ENCODE peak calls at places on chromosomes 2 and 18, in six cellular contexts. J is NCI-H748 treated with DMSO at 0.1 percent for 48 hours, V is Right ventricle myocardium inferior, C is NCI-H1436, P is spleen, L is nucleus accumbens. A is an unnamed sample.

GRCh38 chr2:69102234-69102633 is 89.3 kb downstream of the ANTXR1 start:
- DNase-seq in J (no peak), V (no peak), C (no peak), P (no peak), L (no peak), A (no peak)

GRCh38 chr18:57352271-57352701 is at the start of gene ST8SIA3:
- DNase-seq in J (no peak), V (no peak), C (peak), P (no peak), L (no peak), A (peak)

GRCh38 chr18:77297919-77298571 is 48.4 kb downstream of the GALR1 start:
- DNase-seq in J (no peak), V (no peak), C (no peak), P (no peak), L (no peak), A (no peak)

GRCh38 chr2:173571887-173572680 is 217.4 kb downstream of the CDCA7 start:
- DNase-seq in J (no peak), V (no peak), C (peak), P (no peak), L (no peak), A (no peak)

GRCh38 chr2:196500686-196501431 is 138.7 kb upstream of the CCDC150 start:
- DNase-seq in J (no peak), V (no peak), C (no peak), P (no peak), L (no peak), A (no peak)

GRCh38 chr2:200812122-200813022 is 662 bp downstream of the BZW1 start:
- DNase-seq in J (no peak), V (peak), C (peak), P (peak), L (peak), A (peak)

GRCh38 chr2:31704561-31705212 is 123.9 kb upstream of the SRD5A2 start:
- DNase-seq in J (no peak), V (no peak), C (no peak), P (no peak), L (no peak), A (no peak)

GRCh38 chr2:186848873-186849578 is at the start of gene ZSWIM2:
- DNase-seq in J (peak), V (peak), C (peak), P (peak), L (peak), A (peak)

GRCh38 chr2:11774600-11774999 is 28.2 kb downstream of the LPIN1 start:
- DNase-seq in J (no peak), V (no peak), C (no peak), P (no peak), L (no peak), A (no peak)

GRCh38 chr18:32358075-32358474 is 112.6 kb downstream of the GAREM1 start:
- DNase-seq in J (no peak), V (no peak), C (no peak), P (no peak), L (no peak), A (no peak)

GRCh38 chr2:142596334-142597088 is 281.0 kb upstream of the KYNU start:
- DNase-seq in J (no peak), V (no peak), C (no peak), P (no peak), L (no peak), A (no peak)

GRCh38 chr2:40716879-40717278 is 265.0 kb upstream of the SLC8A1 start:
- DNase-seq in J (no peak), V (no peak), C (no peak), P (no peak), L (no peak), A (no peak)

GRCh38 chr2:159226059-159226461 is 60.4 kb downstream of the WDSUB1 start:
- DNase-seq in J (no peak), V (no peak), C (peak), P (no peak), L (no peak), A (no peak)

GRCh38 chr2:238108423-238109201 is 8.5 kb downstream of the ESPNL start:
- DNase-seq in J (no peak), V (peak), C (peak), P (peak), L (no peak), A (no peak)

GRCh38 chr2:20185176-20186022 is 39.5 kb downstream of the SDC1 start:
- DNase-seq in J (no peak), V (peak), C (no peak), P (no peak), L (no peak), A (no peak)

GRCh38 chr2:85390941-85391669 is 19.1 kb downstream of the CAPG start:
- DNase-seq in J (no peak), V (no peak), C (no peak), P (peak), L (peak), A (no peak)

GRCh38 chr2:50444286-50444685 is 587.6 kb downstream of the NRXN1 start:
- DNase-seq in J (peak), V (no peak), C (peak), P (no peak), L (no peak), A (no peak)

GRCh38 chr2:37858197-37858711 is 66.8 kb upstream of the RMDN2 start:
- DNase-seq in J (no peak), V (no peak), C (no peak), P (no peak), L (no peak), A (no peak)

GRCh38 chr2:205957452-205958154 is 128.4 kb downstream of the INO80D start:
- DNase-seq in J (no peak), V (no peak), C (no peak), P (no peak), L (no peak), A (no peak)

GRCh38 chr2:200032895-200033294 is 77.5 kb downstream of the MAIP1 start:
- DNase-seq in J (no peak), V (no peak), C (no peak), P (no peak), L (no peak), A (no peak)

GRCh38 chr18:58871514-58872490 is 7.1 kb downstream of the ZNF532 start:
- DNase-seq in J (no peak), V (no peak), C (no peak), P (no peak), L (no peak), A (no peak)

GRCh38 chr2:23111263-23111662 is 273.7 kb upstream of the KLHL29 start:
- DNase-seq in J (no peak), V (no peak), C (no peak), P (no peak), L (no peak), A (no peak)

GRCh38 chr2:150332378-150332777 is 155.1 kb downstream of the RND3 start:
- DNase-seq in J (no peak), V (no peak), C (no peak), P (no peak), L (no peak), A (no peak)

GRCh38 chr2:47568164-47568861 is 165.4 kb downstream of the MSH2 start:
- DNase-seq in J (no peak), V (no peak), C (no peak), P (no peak), L (no peak), A (no peak)

GRCh38 chr18:35143615-35144596 is 96.9 kb upstream of the ZNF397 start:
- DNase-seq in J (peak), V (no peak), C (peak), P (no peak), L (peak), A (peak)

GRCh38 chr2:240588669-240589068 is 2.1 kb downstream of the CAPN10 start:
- DNase-seq in J (no peak), V (no peak), C (no peak), P (peak), L (no peak), A (no peak)

GRCh38 chr18:11040823-11041712 is 108.3 kb downstream of the PIEZO2 start:
- DNase-seq in J (peak), V (no peak), C (no peak), P (no peak), L (peak), A (peak)

GRCh38 chr2:126513033-126513432 is 142.9 kb upstream of the GYPC start:
- DNase-seq in J (no peak), V (no peak), C (no peak), P (no peak), L (no peak), A (no peak)

GRCh38 chr2:46366675-46367067 is 69.5 kb downstream of the EPAS1 start:
- DNase-seq in J (no peak), V (no peak), C (no peak), P (no peak), L (no peak), A (no peak)

A was measured in frontal cortex.